ENCODE peak calls at places on chromosomes 7 and 10, in six cellular contexts. I is suprapubic skin, F is breast epithelium, P is transverse colon, Z is IMR-90, K is esophagus squamous epithelium. H is an unnamed sample. For H3K36me3, the result is how much of the 10 kb centered on the place peaks cover.

GRCh38 chr7:2204446-2204845 is 28.3 kb downstream of the MAD1L1 start:
- DNase-seq in I (no peak), F (peak), P (no peak), Z (no peak), K (no peak), H (no peak)

GRCh38 chr7:50728184-50728583 is 54.5 kb downstream of the GRB10 start:
- DNase-seq in I (no peak), F (no peak), P (no peak), Z (peak), K (no peak), H (no peak)

GRCh38 chr10:110765513-110766375 is 106.0 kb upstream of the PDCD4 start:
- DNase-seq in I (no peak), F (no peak), P (no peak), Z (peak), K (no peak), H (peak)

GRCh38 chr7:134044682-134045081 is 82.5 kb upstream of the LRGUK start:
- DNase-seq in I (no peak), F (no peak), P (no peak), Z (peak), K (no peak), H (peak)

GRCh38 chr10:5894873-5895272 is 4.8 kb downstream of the FBH1 start:
- DNase-seq in I (no peak), F (no peak), P (no peak), Z (no peak), K (no peak), H (no peak)

GRCh38 chr10:102629661-102630614 is 14.3 kb upstream of the TRIM8 start:
- DNase-seq in I (no peak), F (no peak), P (no peak), Z (peak), K (no peak), H (peak)

GRCh38 chr10:988667-989545 is 672 bp downstream of the GTPBP4 start:
- DNase-seq in I (peak), F (no peak), P (no peak), Z (peak), K (no peak), H (peak)

GRCh38 chr7:155269766-155270585 is 27.7 kb upstream of the INSIG1 start:
- DNase-seq in I (no peak), F (no peak), P (no peak), Z (peak), K (no peak), H (no peak)

GRCh38 chr7:32501522-32501921 is 6.2 kb downstream of the AVL9 start:
- DNase-seq in I (no peak), F (no peak), P (no peak), Z (peak), K (no peak), H (peak)

GRCh38 chr10:118668228-118668952 is 72.9 kb upstream of the PRLHR start:
- DNase-seq in I (no peak), F (no peak), P (no peak), Z (no peak), K (no peak), H (no peak)

GRCh38 chr10:104638861-104639594 is 2.1 kb upstream of the SORCS3 start:
- DNase-seq in I (no peak), F (no peak), P (no peak), Z (no peak), K (no peak), H (no peak)

GRCh38 chr7:74656421-74656910 is 1.1 kb upstream of the GTF2I start:
- DNase-seq in I (peak), F (peak), P (peak), Z (no peak), K (no peak), H (no peak)

GRCh38 chr7:151867912-151868804 is 8.8 kb downstream of the PRKAG2 start:
- DNase-seq in I (no peak), F (no peak), P (no peak), Z (no peak), K (no peak), H (no peak)

GRCh38 chr10:18333616-18334015 is 193.4 kb downstream of the CACNB2 start:
- DNase-seq in I (no peak), F (no peak), P (no peak), Z (no peak), K (no peak), H (no peak)

GRCh38 chr10:21926949-21927348 is 76.6 kb downstream of the DNAJC1 start:
- DNase-seq in I (no peak), F (no peak), P (no peak), Z (peak), K (no peak), H (peak)

DNA sequence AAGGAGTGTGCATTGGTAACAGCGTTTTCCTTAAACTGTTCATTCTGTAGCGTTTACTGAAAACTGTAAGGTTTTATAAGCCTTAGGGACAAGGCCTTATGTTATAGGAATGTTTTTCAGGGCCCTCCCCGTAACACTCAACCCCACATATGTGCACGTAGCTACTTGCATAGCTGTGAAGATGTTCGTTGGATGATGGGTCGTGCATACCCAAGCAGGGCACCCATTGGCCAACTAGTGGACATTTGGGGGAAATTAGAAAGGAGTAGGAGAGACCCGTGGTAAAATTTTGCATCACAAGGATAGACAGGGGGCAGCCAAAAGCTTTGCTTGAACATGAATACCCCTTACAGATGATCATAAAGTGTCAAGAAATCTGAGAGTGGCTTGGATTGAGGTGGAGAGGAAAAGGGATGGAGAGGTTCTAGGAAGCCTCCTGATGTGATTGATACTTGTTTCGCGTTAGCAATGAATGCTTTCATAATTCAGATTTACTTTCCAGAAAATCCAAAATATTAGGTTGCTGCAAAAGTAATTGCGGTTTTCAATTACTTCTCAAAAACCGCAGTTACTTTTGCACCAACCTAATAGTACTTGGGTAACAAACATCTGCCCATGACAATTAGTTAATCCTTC is 878 bp downstream of the SEC61A2 start:
- DNase-seq in I (no peak), F (no peak), P (peak), Z (peak), K (no peak), H (peak)
- H3K36me3 ChIP-seq in I (under half), F (under half), P (under half), Z (under half), K (under half), H (under half)

DNA sequence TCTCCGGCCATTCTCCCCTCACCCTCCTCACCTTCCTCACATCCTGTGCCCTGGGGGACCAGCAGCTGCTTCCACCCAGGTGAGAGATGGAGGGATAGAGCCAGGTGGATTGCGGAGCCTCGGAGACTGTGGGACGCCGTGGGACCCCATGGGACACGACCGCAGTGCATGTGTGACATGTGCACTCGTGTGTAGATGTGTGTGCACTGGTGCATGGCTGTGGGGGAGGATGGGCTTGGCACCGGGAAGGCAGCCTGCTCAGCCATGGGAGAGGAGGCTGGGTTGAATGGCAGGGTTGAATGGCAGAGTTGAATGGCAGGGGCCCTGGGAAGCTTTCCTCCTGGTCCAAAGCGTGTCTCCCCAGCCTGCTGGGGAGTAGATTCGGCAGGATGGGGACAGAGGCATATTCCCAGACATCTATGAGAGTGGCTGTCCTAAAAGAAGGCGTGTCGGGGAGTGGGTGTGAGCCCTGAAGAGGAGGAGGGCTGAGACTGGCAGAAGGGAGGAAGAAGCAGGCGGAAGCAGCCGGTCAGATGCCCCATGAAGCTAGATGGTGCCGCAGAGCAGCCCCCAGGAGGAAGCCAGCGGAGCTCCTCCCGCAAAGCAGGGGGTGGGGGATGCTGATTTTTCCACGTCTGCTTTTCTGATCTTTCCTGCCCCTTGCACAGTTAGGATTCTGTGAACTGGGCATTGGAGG is 815 bp downstream of the GIMAP8 start:
- DNase-seq in I (no peak), F (no peak), P (peak), Z (no peak), K (no peak), H (no peak)
- H3K4me3 ChIP-seq in I (peak), F (peak), P (peak), Z (no peak), K (peak), H (no peak)

GRCh38 chr10:3510741-3511140 is 274.3 kb downstream of the KLF6 start:
- DNase-seq in I (no peak), F (no peak), P (no peak), Z (no peak), K (no peak), H (no peak)

GRCh38 chr10:3511483-3511882 is 273.5 kb downstream of the KLF6 start:
- DNase-seq in I (no peak), F (no peak), P (no peak), Z (no peak), K (no peak), H (no peak)

GRCh38 chr10:3514691-3515090 is 270.3 kb downstream of the KLF6 start:
- DNase-seq in I (no peak), F (no peak), P (no peak), Z (no peak), K (no peak), H (no peak)

GRCh38 chr10:3509355-3509754 is 275.7 kb downstream of the KLF6 start:
- DNase-seq in I (no peak), F (no peak), P (no peak), Z (no peak), K (no peak), H (no peak)

GRCh38 chr10:3512263-3512662 is 272.7 kb downstream of the KLF6 start:
- DNase-seq in I (no peak), F (no peak), P (no peak), Z (no peak), K (no peak), H (no peak)
- TF ChIP-seq CTCF in I (no peak), F (no peak), P (no peak), Z (no peak), K (no peak), H (no peak)

GRCh38 chr7:157133304-157133703 is 5.4 kb upstream of the UBE3C start:
- DNase-seq in I (no peak), F (no peak), P (no peak), Z (no peak), K (no peak), H (no peak)

GRCh38 chr7:157129907-157130460 is 8.7 kb upstream of the UBE3C start:
- DNase-seq in I (no peak), F (no peak), P (no peak), Z (no peak), K (no peak), H (no peak)

GRCh38 chr7:157136372-157136771 is 2.4 kb upstream of the UBE3C start:
- DNase-seq in I (no peak), F (no peak), P (no peak), Z (peak), K (no peak), H (peak)

GRCh38 chr7:157129200-157129599 is 9.5 kb upstream of the UBE3C start:
- DNase-seq in I (no peak), F (no peak), P (no peak), Z (no peak), K (no peak), H (no peak)

GRCh38 chr7:157132796-157133195 is 5.9 kb upstream of the UBE3C start:
- DNase-seq in I (no peak), F (no peak), P (no peak), Z (no peak), K (no peak), H (no peak)
- H3K36me3 ChIP-seq in I (under half), F (under half), P (under half), Z (under half), K (under half), H (under half)

GRCh38 chr10:29849434-29849833 is 210.0 kb downstream of the JCAD start:
- DNase-seq in I (no peak), F (no peak), P (no peak), Z (peak), K (no peak), H (no peak)
- H3K4me3 ChIP-seq in I (peak), F (peak), P (no peak), Z (peak), K (peak), H (no peak)

DNA sequence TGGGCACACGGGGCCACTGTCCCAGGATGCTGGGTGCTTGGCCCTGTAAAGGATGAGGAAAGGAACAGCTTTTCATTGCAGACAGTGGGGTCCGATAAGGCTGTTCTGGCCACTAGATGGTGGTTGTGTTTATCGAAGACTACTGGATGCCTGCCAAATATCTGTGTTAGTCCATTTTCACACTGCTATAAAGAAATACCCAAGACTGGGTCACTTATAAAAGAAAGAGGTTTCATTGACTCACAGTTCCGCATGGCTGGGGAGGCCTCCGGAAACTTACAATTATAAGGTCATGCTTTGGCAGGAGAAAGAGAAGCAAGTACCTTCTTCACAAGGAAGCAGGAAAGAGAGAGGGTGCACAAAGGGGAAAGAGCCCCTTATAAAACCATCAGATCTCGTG is 32.2 kb upstream of the GARS1 start:
- DNase-seq in I (no peak), F (no peak), P (no peak), Z (peak), K (no peak), H (no peak)
- TF ChIP-seq CTCF in I (no peak), F (no peak), P (no peak), Z (peak), K (no peak), H (no peak)